ENCODE peak calls at places on chromosomes 2 and 18, in five cellular contexts. R is NCI-H1436; L is hypothalamus; M is COR-L47; H is stimulated activated CD8-positive, alpha-beta memory T cell treated with anti-CD3 and anti-CD28 coated beads, Interleukin-2, amount 100 ng/mL, for 48 hours. Y is an unnamed sample.
A peak's percentile ranks its signal among the peaks of the same experiment; 100 is the strongest.

GRCh38 chr18:5537860-5538259 is 5.9 kb downstream of the EPB41L3 start:
- DNase-seq in R (no peak), L (no peak), M (no peak), H (no peak), Y (no peak)

GRCh38 chr2:66437601-66438497 is 2.9 kb downstream of the MEIS1 start:
- DNase-seq in R (no peak), L (no peak), M (no peak), H (no peak), Y (no peak)

GRCh38 chr2:145752091-145752806 is 1232.3 kb upstream of the ZEB2 start:
- DNase-seq in R (peak; percentile 48), L (no peak), M (peak; percentile 47), H (no peak), Y (no peak)

GRCh38 chr2:120177973-120178372 is 45.2 kb downstream of the TMEM185B start:
- DNase-seq in R (no peak), L (no peak), M (no peak), H (no peak), Y (peak; percentile 4)

GRCh38 chr2:231800493-231801091 is 14.3 kb downstream of the COPS7B start:
- DNase-seq in R (no peak), L (no peak), M (no peak), H (peak; percentile 8), Y (peak; percentile 5)

GRCh38 chr18:22285299-22286140 is 116.1 kb downstream of the GATA6 start:
- DNase-seq in R (no peak), L (no peak), M (no peak), H (no peak), Y (no peak)

GRCh38 chr18:21702602-21703001 is 2.0 kb downstream of the ABHD3 start:
- DNase-seq in R (no peak), L (no peak), M (no peak), H (no peak), Y (no peak)

GRCh38 chr2:137228566-137228965 is 463.2 kb downstream of the THSD7B start:
- DNase-seq in R (no peak), L (no peak), M (no peak), H (no peak), Y (no peak)

GRCh38 chr18:13440277-13441248 is 222.0 kb downstream of the LDLRAD4 start:
- DNase-seq in R (no peak), L (no peak), M (peak; percentile 79), H (no peak), Y (no peak)

GRCh38 chr18:67770520-67770919 is 254.0 kb upstream of the DSEL start:
- DNase-seq in R (no peak), L (no peak), M (no peak), H (no peak), Y (no peak)

GRCh38 chr2:26495705-26496271 is 17.9 kb upstream of the OTOF start:
- DNase-seq in R (no peak), L (no peak), M (no peak), H (no peak), Y (no peak)

GRCh38 chr2:115573756-115574155 is 1131.3 kb downstream of the DPP10 start:
- DNase-seq in R (no peak), L (no peak), M (no peak), H (no peak), Y (no peak)

GRCh38 chr2:10790228-10790973 is 22.2 kb downstream of the PDIA6 start:
- DNase-seq in R (no peak), L (no peak), M (no peak), H (no peak), Y (no peak)

GRCh38 chr2:172894723-172895387 is 159.2 kb downstream of the RAPGEF4 start:
- DNase-seq in R (no peak), L (no peak), M (no peak), H (no peak), Y (no peak)

GRCh38 chr2:23077599-23077998 is 307.4 kb upstream of the KLHL29 start:
- DNase-seq in R (no peak), L (no peak), M (no peak), H (no peak), Y (no peak)

GRCh38 chr2:191968151-191968550 is 121.3 kb upstream of the CAVIN2 start:
- DNase-seq in R (no peak), L (no peak), M (peak; percentile 8), H (no peak), Y (no peak)

GRCh38 chr2:110732422-110733413 is at the start of gene ACOXL:
- DNase-seq in R (peak; percentile 5), L (no peak), M (peak; percentile 45), H (no peak), Y (no peak)

GRCh38 chr2:224645722-224646121 is 60.6 kb upstream of the CUL3 start:
- DNase-seq in R (peak; percentile 72), L (no peak), M (peak; percentile 39), H (no peak), Y (no peak)

GRCh38 chr2:230000118-230000841 is 68.4 kb downstream of the SLC16A14 start:
- DNase-seq in R (no peak), L (no peak), M (no peak), H (no peak), Y (no peak)

GRCh38 chr2:60560734-60561649 is 7.5 kb upstream of the BCL11A start:
- DNase-seq in R (peak; percentile 26), L (no peak), M (peak; percentile 18), H (no peak), Y (no peak)

GRCh38 chr18:77818328-77818727 is 568.7 kb downstream of the GALR1 start:
- DNase-seq in R (no peak), L (no peak), M (no peak), H (no peak), Y (no peak)

GRCh38 chr2:37132914-37133313 is 23.9 kb downstream of the EIF2AK2 start:
- DNase-seq in R (no peak), L (no peak), M (no peak), H (no peak), Y (no peak)

GRCh38 chr18:8478968-8479370 is 130.3 kb upstream of the RAB12 start:
- DNase-seq in R (no peak), L (no peak), M (no peak), H (no peak), Y (no peak)

GRCh38 chr2:151973901-151974199 is 125.0 kb downstream of the CACNB4 start:
- DNase-seq in R (peak; percentile 56), L (peak; percentile 63), M (peak; percentile 59), H (no peak), Y (no peak)

GRCh38 chr2:47459021-47459420 is 56.1 kb downstream of the MSH2 start:
- DNase-seq in R (no peak), L (no peak), M (no peak), H (no peak), Y (no peak)

GRCh38 chr2:159249955-159250723 is 36.4 kb downstream of the WDSUB1 start:
- DNase-seq in R (no peak), L (peak; percentile 24), M (no peak), H (no peak), Y (no peak)

GRCh38 chr2:102239344-102239743 is 52.5 kb downstream of the IL1RL2 start:
- DNase-seq in R (no peak), L (no peak), M (no peak), H (no peak), Y (no peak)

GRCh38 chr2:160214461-160215055 is 14.5 kb upstream of the ITGB6 start:
- DNase-seq in R (no peak), L (no peak), M (no peak), H (no peak), Y (no peak)

GRCh38 chr2:240871071-240871958 is 2.7 kb downstream of the AGXT start:
- DNase-seq in R (no peak), L (no peak), M (no peak), H (no peak), Y (no peak)

GRCh38 chr18:38450876-38451275 is 885.3 kb upstream of the CELF4 start:
- DNase-seq in R (no peak), L (no peak), M (peak; percentile 28), H (no peak), Y (no peak)

GRCh38 chr2:221780281-221780688 is 208.2 kb upstream of the EPHA4 start:
- DNase-seq in R (no peak), L (no peak), M (no peak), H (no peak), Y (no peak)

GRCh38 chr2:158130832-158131473 is 29.3 kb downstream of the UPP2 start:
- DNase-seq in R (no peak), L (no peak), M (no peak), H (no peak), Y (no peak)

GRCh38 chr18:21105936-21106335 is 5.7 kb downstream of the ROCK1 start:
- DNase-seq in R (no peak), L (no peak), M (no peak), H (no peak), Y (no peak)

GRCh38 chr18:6868033-6868432 is 138.5 kb downstream of the ARHGAP28 start:
- DNase-seq in R (no peak), L (no peak), M (no peak), H (no peak), Y (no peak)

GRCh38 chr2:233807966-233808892 is 30.1 kb downstream of the MROH2A start:
- DNase-seq in R (no peak), L (no peak), M (no peak), H (no peak), Y (no peak)

GRCh38 chr18:3590096-3590655 is 140.2 kb downstream of the TGIF1 start:
- DNase-seq in R (no peak), L (no peak), M (no peak), H (no peak), Y (no peak)

GRCh38 chr2:216742411-216742810 is 47.1 kb upstream of the IGFBP5 start:
- DNase-seq in R (no peak), L (no peak), M (no peak), H (no peak), Y (no peak)

Y was measured in stimulated activated naive CD4-positive, alpha-beta T cell.